ENCODE peak calls at places on chromosomes 16 and 17, in six cellular contexts. R, N, E, B, T and S are unnamed samples.

GRCh38 chr17:40316571-40317344 is 7.8 kb downstream of the RARA start:
- DNase-seq in T (peak; percentile 90), E (peak; percentile 87), B (peak; percentile 61), N (no peak), R (peak; percentile 45), S (peak; percentile 72)

GRCh38 chr16:81498351-81498750 is 53.7 kb downstream of the CMIP start:
- DNase-seq in T (no peak), N (no peak), R (no peak), B (no peak), E (no peak), S (no peak)

GRCh38 chr17:80692931-80693467 is 148.4 kb downstream of the RPTOR start:
- DNase-seq in R (no peak), T (no peak), N (no peak), B (no peak), E (peak; percentile 80), S (no peak)

GRCh38 chr16:57628008-57628781 is at the start of gene ADGRG1:
- DNase-seq in R (peak; percentile 72), T (peak; percentile 81), N (no peak), E (peak; percentile 80), B (peak; percentile 60), S (no peak)

GRCh38 chr16:27265982-27266381 is 2.6 kb downstream of the NSMCE1 start:
- DNase-seq in R (no peak), T (no peak), B (no peak), N (no peak), E (no peak), S (no peak)

GRCh38 chr17:70144260-70144846 is 25.0 kb upstream of the KCNJ2 start:
- DNase-seq in B (no peak), E (peak; percentile 47), N (no peak), T (no peak), R (no peak), S (no peak)

GRCh38 chr17:27630607-27631408 is at the start of gene LGALS9:
- DNase-seq in B (peak; percentile 54), E (no peak), T (no peak), N (peak; percentile 53), R (peak; percentile 75), S (peak; percentile 83)

GRCh38 chr17:78324391-78325075 is 35.3 kb downstream of the SOCS3 start:
- DNase-seq in E (peak; percentile 89), N (no peak), B (peak; percentile 61), T (peak; percentile 94), R (no peak), S (peak; percentile 60)

GRCh38 chr17:59001158-59001814 is 105.4 kb downstream of the TRIM37 start:
- DNase-seq in R (peak; percentile 34), T (no peak), B (peak; percentile 80), E (no peak), N (peak; percentile 88), S (peak; percentile 31)

GRCh38 chr17:34858941-34859562 is 102.2 kb downstream of the CCT6B start:
- DNase-seq in B (no peak), T (no peak), E (no peak), R (no peak), N (no peak), S (no peak)

GRCh38 chr16:73034374-73034773 is 13.6 kb downstream of the ZFHX3 start:
- DNase-seq in E (no peak), N (peak; percentile 49), T (no peak), R (no peak), B (no peak), S (no peak)

GRCh38 chr17:41521574-41522261 is 3.0 kb upstream of the KRT15 start:
- DNase-seq in E (no peak), B (peak; percentile 91), N (no peak), R (peak; percentile 51), T (no peak), S (peak; percentile 88)

GRCh38 chr17:56110463-56111138 is 42.7 kb upstream of the ANKFN1 start:
- DNase-seq in N (no peak), E (no peak), T (no peak), R (peak; percentile 76), B (peak; percentile 76), S (peak; percentile 72)

GRCh38 chr16:56423584-56424403 is 1.6 kb downstream of the AMFR start:
- DNase-seq in N (peak; percentile 21), R (no peak), T (no peak), E (peak; percentile 11), B (no peak), S (no peak)

GRCh38 chr16:67089101-67089500 is 20.6 kb upstream of the PHAF1 start:
- DNase-seq in B (no peak), R (no peak), T (no peak), N (no peak), E (no peak), S (no peak)

GRCh38 chr16:65421596-65421995 is 299.7 kb upstream of the CDH11 start:
- DNase-seq in N (no peak), B (no peak), E (no peak), T (no peak), R (no peak), S (no peak)

GRCh38 chr17:29524692-29525091 is 42.1 kb downstream of the ABHD15 start:
- DNase-seq in E (no peak), B (no peak), T (no peak), R (no peak), N (no peak), S (no peak)

GRCh38 chr17:62690168-62690897 is 62.9 kb downstream of the MRC2 start:
- DNase-seq in R (no peak), N (no peak), B (no peak), E (no peak), T (no peak), S (no peak)

GRCh38 chr17:8304181-8304910 is 5.7 kb upstream of the ARHGEF15 start:
- DNase-seq in T (no peak), R (no peak), N (no peak), E (no peak), B (no peak), S (no peak)

GRCh38 chr17:71200597-71200996 is 920.2 kb upstream of the SOX9 start:
- DNase-seq in R (no peak), N (no peak), E (no peak), B (no peak), T (no peak), S (no peak)

GRCh38 chr17:54662978-54663876 is 237.4 kb upstream of the TOM1L1 start:
- DNase-seq in T (no peak), E (no peak), B (no peak), R (no peak), N (no peak), S (no peak)

GRCh38 chr17:67829331-67829730 is 4.0 kb downstream of the BPTF start:
- DNase-seq in E (no peak), R (no peak), B (no peak), N (peak; percentile 49), T (no peak), S (no peak)

GRCh38 chr16:88804173-88804551 is 573 bp downstream of the CDT1 start:
- DNase-seq in B (no peak), E (peak; percentile 70), T (no peak), N (no peak), R (no peak), S (no peak)

GRCh38 chr16:88804552-88805339 is 1.2 kb downstream of the CDT1 start:
- DNase-seq in B (no peak), E (peak; percentile 64), T (no peak), R (no peak), N (no peak), S (no peak)

GRCh38 chr16:88806491-88807111 is 3.0 kb downstream of the CDT1 start:
- DNase-seq in N (no peak), B (no peak), R (no peak), E (no peak), T (no peak), S (no peak)

GRCh38 chr16:88805887-88806393 is 2.4 kb downstream of the CDT1 start:
- DNase-seq in T (no peak), R (no peak), B (no peak), E (no peak), N (no peak), S (no peak)

DNA sequence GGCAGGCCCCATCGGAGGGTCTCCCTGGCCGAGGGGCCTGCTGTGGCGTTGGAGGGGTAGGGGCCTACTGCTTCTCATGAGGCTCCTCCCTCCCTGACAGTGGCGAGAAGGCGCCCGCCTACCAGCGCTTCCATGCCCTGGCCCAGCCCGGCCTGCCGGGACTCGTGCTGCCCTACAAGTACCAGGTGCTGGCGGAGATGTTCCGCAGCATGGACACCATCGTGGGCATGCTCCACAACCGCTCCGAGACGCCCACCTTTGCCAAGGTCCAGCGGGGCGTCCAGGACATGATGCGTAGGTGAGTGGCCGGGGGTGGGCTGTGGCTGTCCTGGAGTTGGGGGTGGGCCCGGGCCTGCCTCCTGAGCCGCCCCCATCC is 1.7 kb downstream of the CDT1 start:
- DNase-seq in N (no peak), E (no peak), T (no peak), B (no peak), R (no peak), S (no peak)
- H3K4me3 ChIP-seq in N (peak overlapping the region; percentile 88), E (no peak overlapping the region), T (no peak overlapping the region), B (no peak overlapping the region), R (no peak overlapping the region), S (no peak overlapping the region)

GRCh38 chr17:64083093-64083492 is 46.9 kb downstream of the ERN1 start:
- DNase-seq in T (no peak), R (no peak), B (no peak), N (no peak), E (no peak), S (no peak)
- TF ChIP-seq EP300 in T (no peak), R (no peak), B (no peak), N (no peak), E (no peak), S (no peak)

GRCh38 chr17:50692448-50693040 is 15.2 kb downstream of the ANKRD40 start:
- DNase-seq in E (no peak), B (no peak), T (no peak), R (no peak), N (no peak), S (no peak)
- TF ChIP-seq POLR2AphosphoS5 in E (peak; percentile 3), B (no peak), T (no peak), R (no peak), N (no peak), S (no peak)

GRCh38 chr17:6153416-6153815 is 83.2 kb downstream of the WSCD1 start:
- DNase-seq in B (no peak), R (no peak), N (no peak), T (no peak), E (no peak), S (no peak)
- H3K4me3 ChIP-seq in B (no peak overlapping the region), R (no peak overlapping the region), N (no peak overlapping the region), T (no peak overlapping the region), E (no peak overlapping the region), S (no peak overlapping the region)

GRCh38 chr16:11312718-11313492 is 31.8 kb upstream of the PRM1 start:
- DNase-seq in B (peak; percentile 59), T (no peak), N (no peak), R (peak; percentile 59), E (no peak), S (peak; percentile 64)
- TF ChIP-seq EP300 in B (no peak), T (no peak), N (no peak), R (no peak), E (no peak), S (no peak)